ENCODE peak calls at places on chromosomes 16 and 17, in four cellular contexts. One of them, this sample, is unnamed.
A peak's percentile ranks its signal among the peaks of the same experiment; 100 is the strongest.

GRCh38 chr17:9299695-9300094 is 275.9 kb downstream of the STX8 start:
- DNase-seq in HFFc6: no peak
- DNase-seq in GM23338: no peak
- DNase-seq in kidney epithelial cell: no peak
- DNase-seq in this sample: no peak

GRCh38 chr17:38809828-38810227 is 10.5 kb upstream of the PIP4K2B start:
- DNase-seq in HFFc6: no peak
- DNase-seq in GM23338: no peak
- DNase-seq in kidney epithelial cell: no peak
- DNase-seq in this sample: no peak

GRCh38 chr17:17729620-17730249 is 48.5 kb downstream of the RAI1 start:
- DNase-seq in HFFc6: no peak
- DNase-seq in GM23338: peak; percentile 81
- DNase-seq in kidney epithelial cell: no peak
- DNase-seq in this sample: no peak

GRCh38 chr16:51048544-51048943 is 102.5 kb downstream of the SALL1 start:
- DNase-seq in HFFc6: no peak
- DNase-seq in GM23338: no peak
- DNase-seq in kidney epithelial cell: peak; percentile 16
- DNase-seq in this sample: no peak

GRCh38 chr17:65523411-65523810 is 38.0 kb downstream of the AXIN2 start:
- DNase-seq in HFFc6: no peak
- DNase-seq in GM23338: no peak
- DNase-seq in kidney epithelial cell: no peak
- DNase-seq in this sample: no peak

GRCh38 chr17:19448341-19449268 is 37.6 kb downstream of the RNF112 start:
- DNase-seq in HFFc6: peak; percentile 95
- DNase-seq in GM23338: no peak
- DNase-seq in kidney epithelial cell: peak; percentile 44
- DNase-seq in this sample: no peak

GRCh38 chr17:41507315-41507880 is 2.0 kb upstream of the KRT13 start:
- DNase-seq in HFFc6: no peak
- DNase-seq in GM23338: no peak
- DNase-seq in kidney epithelial cell: no peak
- DNase-seq in this sample: no peak

GRCh38 chr16:55264949-55265348 is 59.1 kb upstream of the IRX6 start:
- DNase-seq in HFFc6: no peak
- DNase-seq in GM23338: no peak
- DNase-seq in kidney epithelial cell: no peak
- DNase-seq in this sample: no peak

GRCh38 chr17:2171725-2172446 is 117.0 kb downstream of the HIC1 start:
- DNase-seq in HFFc6: peak; percentile 86
- DNase-seq in GM23338: peak; percentile 13
- DNase-seq in kidney epithelial cell: no peak
- DNase-seq in this sample: no peak

GRCh38 chr16:13915033-13915635 is 4.8 kb upstream of the ERCC4 start:
- DNase-seq in HFFc6: no peak
- DNase-seq in GM23338: no peak
- DNase-seq in kidney epithelial cell: no peak
- DNase-seq in this sample: no peak

GRCh38 chr16:47463771-47464624 is 2.9 kb downstream of the PHKB start:
- DNase-seq in HFFc6: no peak
- DNase-seq in GM23338: no peak
- DNase-seq in kidney epithelial cell: no peak
- DNase-seq in this sample: no peak

GRCh38 chr17:19897108-19897854 is 29.5 kb upstream of the ULK2 start:
- DNase-seq in HFFc6: peak; percentile 11
- DNase-seq in GM23338: no peak
- DNase-seq in kidney epithelial cell: no peak
- DNase-seq in this sample: no peak

GRCh38 chr16:89368604-89369249 is 121.6 kb downstream of the ANKRD11 start:
- DNase-seq in HFFc6: no peak
- DNase-seq in GM23338: no peak
- DNase-seq in kidney epithelial cell: no peak
- DNase-seq in this sample: no peak

GRCh38 chr16:59021751-59022150 is 287.6 kb upstream of the GOT2 start:
- DNase-seq in HFFc6: peak; percentile 35
- DNase-seq in GM23338: no peak
- DNase-seq in kidney epithelial cell: peak; percentile 16
- DNase-seq in this sample: no peak

GRCh38 chr17:40315206-40315605 is 6.2 kb downstream of the RARA start:
- DNase-seq in HFFc6: no peak
- DNase-seq in GM23338: no peak
- DNase-seq in kidney epithelial cell: no peak
- DNase-seq in this sample: no peak

GRCh38 chr16:4376126-4376819 is 4.6 kb downstream of the VASN start:
- DNase-seq in HFFc6: peak; percentile 89
- DNase-seq in GM23338: no peak
- DNase-seq in kidney epithelial cell: no peak
- DNase-seq in this sample: peak; percentile 77

GRCh38 chr17:4152471-4152870 is 9.5 kb downstream of the CYB5D2 start:
- DNase-seq in HFFc6: no peak
- DNase-seq in GM23338: no peak
- DNase-seq in kidney epithelial cell: no peak
- DNase-seq in this sample: no peak

GRCh38 chr17:79944251-79944812 is 91.3 kb downstream of the TBC1D16 start:
- DNase-seq in HFFc6: no peak
- DNase-seq in GM23338: no peak
- DNase-seq in kidney epithelial cell: no peak
- DNase-seq in this sample: no peak

GRCh38 chr16:84449156-84450140 is 55.0 kb downstream of the MEAK7 start:
- DNase-seq in HFFc6: no peak
- DNase-seq in GM23338: no peak
- DNase-seq in kidney epithelial cell: no peak
- DNase-seq in this sample: peak; percentile 16

GRCh38 chr16:72922714-72923113 is 125.2 kb downstream of the ZFHX3 start:
- DNase-seq in HFFc6: no peak
- DNase-seq in GM23338: no peak
- DNase-seq in kidney epithelial cell: no peak
- DNase-seq in this sample: no peak

GRCh38 chr16:55568151-55568693 is 1.7 kb downstream of the CAPNS2 start:
- DNase-seq in HFFc6: no peak
- DNase-seq in GM23338: no peak
- DNase-seq in kidney epithelial cell: no peak
- DNase-seq in this sample: no peak

GRCh38 chr17:50647187-50647586 is 12.5 kb downstream of the ABCC3 start:
- DNase-seq in HFFc6: no peak
- DNase-seq in GM23338: no peak
- DNase-seq in kidney epithelial cell: no peak
- DNase-seq in this sample: no peak

GRCh38 chr17:6677158-6677831 is 25.7 kb downstream of the C17orf100 start:
- DNase-seq in HFFc6: peak; percentile 58
- DNase-seq in GM23338: no peak
- DNase-seq in kidney epithelial cell: no peak
- DNase-seq in this sample: no peak

GRCh38 chr17:27917000-27917399 is 23.8 kb upstream of the LYRM9 start:
- DNase-seq in HFFc6: no peak
- DNase-seq in GM23338: no peak
- DNase-seq in kidney epithelial cell: no peak
- DNase-seq in this sample: no peak

GRCh38 chr17:45112559-45113423 is 19.5 kb downstream of the PLCD3 start:
- DNase-seq in HFFc6: no peak
- DNase-seq in GM23338: no peak
- DNase-seq in kidney epithelial cell: no peak
- DNase-seq in this sample: no peak

GRCh38 chr16:19130852-19131808 is 17.4 kb downstream of the ITPRIPL2 start:
- DNase-seq in HFFc6: peak; percentile 39
- DNase-seq in GM23338: peak; percentile 53
- DNase-seq in kidney epithelial cell: no peak
- DNase-seq in this sample: no peak

GRCh38 chr16:27417047-27417671 is 15.2 kb downstream of the IL21R start:
- DNase-seq in HFFc6: no peak
- DNase-seq in GM23338: no peak
- DNase-seq in kidney epithelial cell: no peak
- DNase-seq in this sample: no peak

GRCh38 chr17:17922198-17922901 is 49.9 kb downstream of the TOM1L2 start:
- DNase-seq in HFFc6: no peak
- DNase-seq in GM23338: peak; percentile 29
- DNase-seq in kidney epithelial cell: no peak
- DNase-seq in this sample: no peak

GRCh38 chr17:82973456-82974135 is 105.8 kb upstream of the METRNL start:
- DNase-seq in HFFc6: no peak
- DNase-seq in GM23338: no peak
- DNase-seq in kidney epithelial cell: no peak
- DNase-seq in this sample: no peak

GRCh38 chr17:45940826-45941225 is 46.5 kb downstream of the MAPT start:
- DNase-seq in HFFc6: no peak
- DNase-seq in GM23338: no peak
- DNase-seq in kidney epithelial cell: no peak
- DNase-seq in this sample: no peak

GRCh38 chr16:85486256-85486915 is 126.7 kb upstream of the GSE1 start:
- DNase-seq in HFFc6: no peak
- DNase-seq in GM23338: no peak
- DNase-seq in kidney epithelial cell: no peak
- DNase-seq in this sample: no peak

GRCh38 chr16:4217246-4218131 is 24.4 kb downstream of the SRL start:
- DNase-seq in HFFc6: no peak
- DNase-seq in GM23338: no peak
- DNase-seq in kidney epithelial cell: no peak
- DNase-seq in this sample: no peak

GRCh38 chr17:64085650-64086005 is 44.3 kb downstream of the ERN1 start:
- DNase-seq in HFFc6: no peak
- DNase-seq in GM23338: no peak
- DNase-seq in kidney epithelial cell: no peak
- DNase-seq in this sample: no peak

GRCh38 chr16:76653390-76654026 is 376.3 kb downstream of the CNTNAP4 start:
- DNase-seq in HFFc6: peak; percentile 5
- DNase-seq in GM23338: peak; percentile 86
- DNase-seq in kidney epithelial cell: peak; percentile 18
- DNase-seq in this sample: no peak

GRCh38 chr17:2613089-2613808 is 19.8 kb downstream of the PAFAH1B1 start:
- DNase-seq in HFFc6: no peak
- DNase-seq in GM23338: no peak
- DNase-seq in kidney epithelial cell: no peak
- DNase-seq in this sample: no peak

DNA sequence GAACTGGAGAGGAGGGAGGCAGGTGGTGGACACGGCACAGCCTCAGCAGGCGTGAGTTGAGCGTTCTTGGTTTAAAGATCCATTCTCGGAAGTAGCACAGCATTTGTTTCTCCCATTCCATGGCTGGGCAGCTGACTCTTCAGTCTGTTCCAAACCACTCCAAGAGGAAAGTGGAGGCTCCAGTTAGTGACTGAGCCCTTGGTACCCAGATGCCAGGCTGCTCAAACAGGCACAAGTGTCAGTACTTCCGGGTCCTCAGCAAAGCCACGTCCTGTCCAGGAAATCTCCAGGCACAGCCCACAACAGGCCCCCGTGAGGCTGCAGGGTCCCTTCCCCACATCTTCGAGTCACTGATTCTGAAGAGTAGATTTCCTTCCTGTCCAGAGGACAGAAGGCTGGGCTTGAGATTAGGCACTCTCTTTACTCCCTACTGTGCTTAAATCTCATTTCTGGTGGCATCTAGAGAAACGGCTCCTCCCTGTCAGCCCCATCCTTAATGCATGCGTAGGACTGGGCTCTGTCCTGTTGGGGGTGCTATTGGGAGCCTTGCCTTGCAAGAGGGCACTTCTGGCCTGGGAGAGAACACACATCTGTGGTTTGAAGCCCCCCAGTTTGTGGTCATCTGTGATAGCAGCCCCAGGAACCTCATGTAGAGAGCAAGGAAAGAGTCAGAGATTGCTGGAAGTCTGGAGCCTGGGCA is 39.7 kb upstream of the NAT9 start:
- DNase-seq in HFFc6: no peak
- DNase-seq in GM23338: peak; percentile 79
- DNase-seq in kidney epithelial cell: no peak
- DNase-seq in this sample: no peak
- TF ChIP-seq CTCF in HFFc6: peak; percentile 58
- TF ChIP-seq CTCF in GM23338: peak; percentile 79
- TF ChIP-seq CTCF in kidney epithelial cell: no peak
- TF ChIP-seq CTCF in this sample: no peak

GRCh38 chr17:29051194-29051593 is 8.3 kb downstream of the PIPOX start:
- DNase-seq in HFFc6: no peak
- DNase-seq in GM23338: no peak
- DNase-seq in kidney epithelial cell: no peak
- DNase-seq in this sample: no peak
- TF ChIP-seq CTCF in HFFc6: no peak
- TF ChIP-seq CTCF in GM23338: no peak
- TF ChIP-seq CTCF in kidney epithelial cell: no peak
- TF ChIP-seq CTCF in this sample: no peak

GRCh38 chr17:49548506-49549310 is 27.0 kb upstream of the NXPH3 start:
- DNase-seq in HFFc6: peak; percentile 28
- DNase-seq in GM23338: peak; percentile 73
- DNase-seq in kidney epithelial cell: no peak
- DNase-seq in this sample: no peak
- TF ChIP-seq CTCF in HFFc6: peak; percentile 84
- TF ChIP-seq CTCF in GM23338: peak; percentile 93
- TF ChIP-seq CTCF in kidney epithelial cell: peak; percentile 70
- TF ChIP-seq CTCF in this sample: no peak

DNA sequence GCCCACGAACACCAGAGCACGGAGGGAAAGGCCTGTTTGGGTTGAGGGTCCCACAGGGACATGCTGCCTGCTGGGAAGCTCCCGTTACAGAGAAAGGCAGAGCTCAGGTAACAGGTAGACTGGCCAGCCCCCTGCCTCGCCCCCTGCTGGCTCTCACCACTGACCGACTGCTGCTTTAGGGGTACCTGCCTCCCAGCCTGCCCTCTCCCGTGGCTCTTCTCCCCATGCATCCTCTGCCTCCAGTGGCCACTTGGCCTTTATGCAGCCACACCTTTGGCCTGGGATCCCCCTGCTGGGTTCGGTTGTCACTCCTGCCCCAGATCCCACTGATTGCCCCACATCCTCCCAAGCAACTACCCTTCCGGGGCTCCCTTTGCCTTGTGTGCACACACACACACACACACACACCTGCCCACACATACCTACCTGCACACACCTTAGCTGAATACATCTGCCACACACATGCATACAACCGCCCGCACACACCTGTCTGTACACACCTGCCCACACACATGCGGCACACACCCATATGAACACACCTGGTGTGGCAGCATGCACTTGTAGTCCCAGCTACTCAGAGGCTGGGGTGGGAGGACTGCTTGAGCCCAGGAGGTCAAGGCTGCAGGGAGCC is 7.1 kb downstream of the MCRIP1 start:
- DNase-seq in HFFc6: no peak
- DNase-seq in GM23338: peak; percentile 69
- DNase-seq in kidney epithelial cell: no peak
- DNase-seq in this sample: no peak
- TF ChIP-seq CTCF in HFFc6: peak; percentile 38
- TF ChIP-seq CTCF in GM23338: peak; percentile 49
- TF ChIP-seq CTCF in kidney epithelial cell: peak; percentile 14
- TF ChIP-seq CTCF in this sample: no peak